ENCODE peak calls at places on chromosomes 4 and X, in six cellular contexts. Q, I, H, J, U and A are unnamed samples.

GRCh38 chr4:87025614-87026041 is 90.8 kb downstream of the AFF1 start:
- DNase-seq in Q (no peak), J (no peak), U (no peak), H (no peak), I (no peak), A (no peak)

GRCh38 chrX:13733506-13733905 is 914 bp downstream of the TRAPPC2 start:
- DNase-seq in Q (no peak), U (no peak), I (no peak), J (no peak), H (no peak), A (no peak)

GRCh38 chrX:13099121-13099520 is 54.7 kb upstream of the FAM9C start:
- DNase-seq in J (no peak), H (no peak), I (no peak), Q (no peak), U (no peak), A (no peak)

GRCh38 chr4:35300996-35301774 is 943.1 kb downstream of the ARAP2 start:
- DNase-seq in J (no peak), Q (no peak), H (no peak), U (peak; percentile 40), I (no peak), A (no peak)

GRCh38 chr4:186734251-186734650 is 10.6 kb upstream of the FAT1 start:
- DNase-seq in J (no peak), Q (no peak), U (no peak), I (no peak), H (no peak), A (no peak)

GRCh38 chr4:184471872-184472539 is 2.3 kb downstream of the IRF2 start:
- DNase-seq in J (no peak), U (no peak), I (no peak), H (no peak), Q (peak; percentile 32), A (no peak)

GRCh38 chrX:77936299-77936698 is 25.8 kb downstream of the ATP7A start:
- DNase-seq in I (no peak), H (no peak), Q (no peak), J (no peak), U (no peak), A (no peak)

GRCh38 chrX:121132675-121133074 is 85.3 kb downstream of the GLUD2 start:
- DNase-seq in Q (no peak), H (no peak), J (no peak), U (no peak), I (no peak), A (no peak)

GRCh38 chrX:120750381-120750780 is 120.5 kb upstream of the C1GALT1C1 start:
- DNase-seq in Q (no peak), J (no peak), H (no peak), U (no peak), I (no peak), A (no peak)

GRCh38 chrX:19174401-19175025 is 52.2 kb upstream of the ADGRG2 start:
- DNase-seq in I (no peak), J (no peak), U (no peak), Q (no peak), H (peak; percentile 39), A (no peak)

GRCh38 chr4:54082168-54082567 is 17.8 kb upstream of the CHIC2 start:
- DNase-seq in J (no peak), H (peak; percentile 66), I (no peak), Q (no peak), U (no peak), A (no peak)

GRCh38 chr4:98928131-98928504 is 815 bp downstream of the EIF4E start:
- DNase-seq in U (peak; percentile 69), Q (peak; percentile 90), H (peak; percentile 67), I (peak; percentile 80), J (peak; percentile 79), A (no peak)

GRCh38 chrX:42714981-42715688 is 62.8 kb downstream of the PPP1R2C start:
- DNase-seq in Q (peak; percentile 9), H (peak; percentile 20), I (peak; percentile 71), J (peak; percentile 63), U (peak; percentile 64), A (no peak)

GRCh38 chr4:4492161-4492847 is 49.5 kb downstream of the STX18 start:
- DNase-seq in Q (no peak), H (no peak), I (no peak), U (no peak), J (no peak), A (no peak)

GRCh38 chrX:95346854-95347253 is 1337.8 kb upstream of the DIAPH2 start:
- DNase-seq in J (no peak), U (no peak), Q (no peak), H (no peak), I (no peak), A (no peak)

GRCh38 chrX:50814701-50815476 is 895 bp upstream of the SHROOM4 start:
- DNase-seq in J (no peak), U (no peak), H (no peak), Q (no peak), I (no peak), A (no peak)

GRCh38 chrX:11484290-11484689 is 181.4 kb downstream of the ARHGAP6 start:
- DNase-seq in I (no peak), Q (no peak), H (no peak), U (no peak), J (no peak), A (no peak)

GRCh38 chr4:65654976-65655375 is 15.3 kb downstream of the EPHA5 start:
- DNase-seq in Q (no peak), U (no peak), I (no peak), H (no peak), J (no peak), A (no peak)

GRCh38 chr4:48746608-48747374 is 33.3 kb downstream of the FRYL start:
- DNase-seq in Q (no peak), J (no peak), I (no peak), U (no peak), H (no peak), A (no peak)

GRCh38 chrX:39758791-39759525 is 338.8 kb downstream of the BCOR start:
- DNase-seq in I (no peak), J (peak; percentile 74), Q (peak; percentile 94), H (no peak), U (no peak), A (no peak)

GRCh38 chr4:151407466-151408379 is 1.3 kb upstream of the FHIP1A start:
- DNase-seq in J (no peak), H (no peak), I (peak; percentile 73), Q (no peak), U (peak; percentile 14), A (no peak)

GRCh38 chrX:107775000-107775733 is 420 bp downstream of the TSC22D3 start:
- DNase-seq in J (peak; percentile 71), Q (no peak), I (no peak), U (no peak), H (peak; percentile 7), A (no peak)

GRCh38 chr4:2940267-2941137 is 22.7 kb downstream of the NOP14 start:
- DNase-seq in H (no peak), U (no peak), J (peak; percentile 61), I (no peak), Q (no peak), A (peak; percentile 80)

GRCh38 chr4:88275516-88275915 is 8.8 kb downstream of the PPM1K start:
- DNase-seq in H (no peak), Q (no peak), J (no peak), I (no peak), U (no peak), A (no peak)

GRCh38 chr4:165175879-165176278 is 31.5 kb upstream of the KLHL2 start:
- DNase-seq in I (no peak), H (no peak), Q (no peak), J (no peak), U (no peak), A (no peak)

GRCh38 chr4:162475221-162475620 is 311.4 kb upstream of the FSTL5 start:
- DNase-seq in I (no peak), H (no peak), J (no peak), U (no peak), Q (no peak), A (no peak)

GRCh38 chrX:132090370-132091152 is 37.3 kb downstream of the FRMD7 start:
- DNase-seq in I (no peak), U (no peak), J (no peak), Q (no peak), H (no peak), A (no peak)

GRCh38 chrX:63661676-63662075 is 123.3 kb downstream of the ARHGEF9 start:
- DNase-seq in H (no peak), U (no peak), Q (no peak), I (no peak), J (no peak), A (no peak)

DNA sequence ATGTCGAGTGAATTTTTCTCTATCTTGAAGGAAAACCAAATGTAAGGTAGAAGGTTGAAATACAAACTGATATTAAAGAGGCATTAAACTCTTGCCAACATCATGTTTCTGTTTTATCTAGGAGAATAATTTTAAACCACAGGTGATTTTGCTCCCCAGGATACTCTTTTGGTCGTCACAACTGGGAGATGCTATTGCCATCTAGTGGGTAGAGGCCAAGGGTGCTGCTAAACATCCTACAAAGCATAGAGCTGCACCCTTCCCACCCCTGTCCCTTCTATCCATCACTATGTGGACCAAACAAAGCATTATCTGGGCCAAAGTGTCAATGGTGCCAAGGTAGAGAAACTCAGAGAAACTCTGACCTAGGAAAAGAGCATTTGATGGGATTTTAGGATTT is 154.6 kb upstream of the MAGEB2 start:
- DNase-seq in U (peak; percentile 13), Q (no peak), J (no peak), I (no peak), H (no peak), A (no peak)
- TF ChIP-seq CTCF in U (peak; percentile 59), Q (peak; percentile 59), J (no peak), I (no peak), H (peak; percentile 37), A (peak; percentile 72)

GRCh38 chr4:183266386-183266785 is 53.7 kb downstream of the CLDN22 start:
- DNase-seq in I (no peak), U (no peak), Q (no peak), J (no peak), H (no peak), A (no peak)

GRCh38 chr4:183276106-183276505 is 44.0 kb downstream of the CLDN22 start:
- DNase-seq in U (no peak), J (no peak), H (no peak), Q (no peak), I (no peak), A (no peak)

GRCh38 chr4:183268556-183268955 is 51.5 kb downstream of the CLDN22 start:
- DNase-seq in J (no peak), I (no peak), H (no peak), Q (no peak), U (no peak), A (no peak)

GRCh38 chr4:183272384-183272783 is 47.7 kb downstream of the CLDN22 start:
- DNase-seq in Q (no peak), H (no peak), I (no peak), J (no peak), U (no peak), A (no peak)
- TF ChIP-seq CTCF in Q (no peak), H (no peak), I (no peak), J (no peak), U (no peak), A (no peak)

GRCh38 chrX:103941201-103941975 is 21.0 kb upstream of the TMSB15B start:
- DNase-seq in H (peak; percentile 19), I (no peak), Q (no peak), U (no peak), J (no peak), A (no peak)
- TF ChIP-seq CTCF in H (peak; percentile 30), I (peak; percentile 41), Q (peak; percentile 27), U (peak; percentile 36), J (peak; percentile 32), A (peak; percentile 80)

GRCh38 chr4:45939056-45939455 is 184.8 kb downstream of the GABRG1 start:
- DNase-seq in I (no peak), H (no peak), U (no peak), Q (no peak), J (no peak), A (no peak)

GRCh38 chr4:45946699-45947098 is 177.2 kb downstream of the GABRG1 start:
- DNase-seq in I (no peak), H (no peak), U (no peak), J (no peak), Q (no peak), A (no peak)

GRCh38 chr4:45944000-45944399 is 179.9 kb downstream of the GABRG1 start:
- DNase-seq in Q (no peak), H (no peak), U (no peak), J (no peak), I (no peak), A (no peak)
- TF ChIP-seq CTCF in Q (peak; percentile 2), H (no peak), U (no peak), J (no peak), I (no peak), A (no peak)